ENCODE peak calls at places on chromosome 18, in eight cellular contexts. V, A, L, H, W, O, R and Y are unnamed samples.
A peak's percentile ranks its signal among the peaks of the same experiment; 100 is the strongest.

GRCh38 chr18:63578357-63578958 is 8.7 kb upstream of the SERPINB13 start:
- DNase-seq in R (no peak), O (peak; percentile 8), H (no peak), A (peak; percentile 36), W (peak; percentile 28), L (no peak), V (no peak), Y (no peak)

GRCh38 chr18:43465483-43465882 is 188.2 kb upstream of the SYT4 start:
- DNase-seq in R (no peak), W (no peak), V (no peak), H (no peak), O (no peak), L (no peak), A (no peak), Y (no peak)

GRCh38 chr18:56067216-56067611 is 479.2 kb upstream of the TCF4 start:
- DNase-seq in V (no peak), A (peak; percentile 29), O (no peak), R (no peak), W (no peak), L (no peak), H (no peak), Y (no peak)

GRCh38 chr18:3452750-3453539 is 3.0 kb downstream of the TGIF1 start:
- DNase-seq in W (peak; percentile 29), V (no peak), O (no peak), L (no peak), R (no peak), A (peak; percentile 41), H (no peak), Y (no peak)

GRCh38 chr18:44729631-44730101 is 49.0 kb downstream of the SETBP1 start:
- DNase-seq in W (no peak), H (no peak), L (no peak), A (peak; percentile 79), V (no peak), R (peak; percentile 32), O (no peak), Y (no peak)

GRCh38 chr18:23716516-23716915 is 27.3 kb downstream of the LAMA3 start:
- DNase-seq in H (no peak), O (no peak), R (peak; percentile 58), A (peak; percentile 88), W (no peak), V (no peak), L (no peak), Y (no peak)

GRCh38 chr18:363327-364115 is 95.7 kb upstream of the THOC1 start:
- DNase-seq in W (peak; percentile 51), A (peak; percentile 20), L (no peak), O (no peak), R (no peak), H (no peak), V (no peak), Y (no peak)

GRCh38 chr18:66129248-66129647 is 378.4 kb downstream of the CDH7 start:
- DNase-seq in A (no peak), V (no peak), H (no peak), L (no peak), R (no peak), O (no peak), W (no peak), Y (no peak)

GRCh38 chr18:52422985-52423601 is 83.1 kb downstream of the DCC start:
- DNase-seq in H (no peak), L (no peak), A (no peak), V (no peak), W (no peak), O (no peak), R (no peak), Y (no peak)

GRCh38 chr18:21747764-21748693 is 7.4 kb downstream of the MIB1 start:
- DNase-seq in A (no peak), R (no peak), L (no peak), V (no peak), H (no peak), O (no peak), W (no peak), Y (no peak)

GRCh38 chr18:41134426-41134825 is 820.6 kb upstream of the PIK3C3 start:
- DNase-seq in O (no peak), R (no peak), V (no peak), W (no peak), A (peak; percentile 24), H (no peak), L (no peak), Y (no peak)

GRCh38 chr18:3250237-3251107 is 2.9 kb downstream of the MYL12A start:
- DNase-seq in O (no peak), A (peak; percentile 80), L (no peak), V (no peak), H (no peak), W (no peak), R (no peak), Y (no peak)

DNA sequence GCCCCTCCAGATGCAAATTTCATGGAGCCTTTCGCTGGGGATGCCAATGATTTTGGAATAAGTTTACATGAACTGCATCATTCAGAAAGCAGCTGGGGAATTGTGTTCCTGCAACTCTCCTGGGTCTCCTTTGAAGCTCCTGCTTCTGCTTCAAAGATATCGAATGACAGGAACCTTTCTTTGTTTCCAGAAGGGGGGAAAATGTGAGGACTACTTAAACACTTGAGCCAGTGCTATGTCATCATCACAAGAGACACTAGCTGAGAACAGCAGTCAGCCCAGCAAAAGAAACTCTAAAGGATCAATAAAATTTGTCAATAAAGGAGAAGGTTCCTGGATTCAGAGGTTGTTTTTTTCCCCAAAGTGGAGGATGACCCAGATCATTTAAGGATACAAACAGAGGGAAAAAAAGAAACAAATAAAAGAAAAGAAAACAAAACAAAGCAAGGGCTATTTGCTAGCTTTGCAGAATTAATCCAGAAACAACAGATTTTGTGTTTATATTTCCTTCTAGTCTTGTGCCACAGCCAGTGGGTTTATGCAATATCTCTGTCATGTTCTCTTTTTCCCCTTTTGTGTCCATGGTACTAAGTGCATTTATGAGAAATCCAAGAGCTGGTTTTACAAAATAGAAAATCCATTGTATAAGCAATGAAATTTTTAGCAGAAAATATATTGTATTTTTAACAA is 463.7 kb downstream of the CDH2 start:
- DNase-seq in O (no peak), W (no peak), V (no peak), R (no peak), A (no peak), L (no peak), H (no peak), Y (no peak)
- H3K4me3 ChIP-seq in O (no peak overlapping the region), W (no peak overlapping the region), V (no peak overlapping the region), R (no peak overlapping the region), A (no peak overlapping the region), L (no peak overlapping the region), H (no peak overlapping the region), Y (no peak overlapping the region)

GRCh38 chr18:12944724-12945123 is 3.1 kb upstream of the SEH1L start:
- DNase-seq in L (peak; percentile 56), A (no peak), H (peak; percentile 24), O (peak; percentile 81), W (no peak), V (no peak), R (no peak), Y (no peak)

GRCh38 chr18:12943200-12943599 is 4.6 kb upstream of the SEH1L start:
- DNase-seq in L (no peak), O (no peak), W (no peak), A (peak; percentile 7), H (no peak), R (no peak), V (no peak), Y (no peak)

GRCh38 chr18:12948055-12948804 is 419 bp downstream of the SEH1L start:
- DNase-seq in W (peak; percentile 93), R (peak; percentile 85), H (peak; percentile 96), O (peak; percentile 90), A (peak; percentile 93), L (peak; percentile 96), V (peak; percentile 97), Y (peak; percentile 97)

GRCh38 chr18:12947355-12948054 is at the start of gene SEH1L:
- DNase-seq in W (peak; percentile 100), L (peak; percentile 99), R (peak; percentile 98), V (peak; percentile 100), O (peak; percentile 99), A (peak; percentile 98), H (peak; percentile 100), Y (peak; percentile 100)

GRCh38 chr18:12946549-12947354 is 1.1 kb upstream of the SEH1L start:
- DNase-seq in L (peak; percentile 64), V (no peak), O (peak; percentile 42), W (peak; percentile 52), R (peak; percentile 78), H (peak; percentile 69), A (peak; percentile 89), Y (peak; percentile 81)
- TF ChIP-seq CTCF in L (no peak), V (no peak), O (no peak), W (no peak), R (peak; percentile 35), H (no peak), A (peak; percentile 6), Y (no peak)

DNA sequence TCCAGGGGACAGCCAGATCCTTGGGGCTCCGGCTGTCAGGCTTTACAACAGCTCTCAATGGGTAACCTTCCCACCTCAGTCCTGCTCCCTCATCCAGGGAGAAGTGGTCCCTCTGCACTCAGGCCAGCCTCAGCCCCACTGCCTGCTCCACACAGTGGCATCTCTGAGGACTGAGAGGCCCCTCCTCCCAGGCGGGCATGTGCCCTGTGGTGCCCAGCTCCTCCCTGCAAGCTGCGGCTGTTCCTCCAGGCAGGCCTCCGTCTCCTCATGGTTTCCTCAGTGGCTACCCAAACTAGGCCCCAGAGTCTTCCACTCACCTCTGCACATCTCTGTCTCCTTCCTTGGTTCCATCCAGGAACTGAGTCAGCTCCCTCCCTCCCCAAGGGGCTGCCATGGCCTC is 81.7 kb upstream of the TMEM200C start:
- DNase-seq in V (no peak), L (no peak), A (no peak), W (no peak), H (no peak), O (no peak), R (no peak), Y (no peak)
- H3K27ac ChIP-seq in V (no peak overlapping the region), L (no peak overlapping the region), A (no peak overlapping the region), W (no peak overlapping the region), H (no peak overlapping the region), O (no peak overlapping the region), R (peak overlapping the region; percentile 11), Y (no peak overlapping the region)

DNA sequence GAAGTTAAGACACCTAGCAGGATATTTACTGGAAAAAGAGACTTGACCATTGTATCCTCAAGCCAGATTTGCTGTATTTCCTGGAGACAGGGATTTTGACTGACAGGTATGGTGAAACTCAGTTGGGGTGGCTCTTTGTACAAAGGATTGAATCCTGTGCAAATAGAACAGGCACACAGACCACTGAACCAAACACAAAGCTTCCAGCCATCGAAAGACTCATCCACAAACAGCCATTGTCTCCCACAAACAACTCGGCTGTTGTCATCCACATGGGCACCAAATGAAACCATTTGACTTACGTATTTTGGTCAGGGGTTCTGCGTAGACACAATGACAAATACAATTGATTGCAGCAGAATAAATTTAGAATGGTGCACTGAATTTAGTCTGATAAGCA is 15.9 kb downstream of the RNF152 start:
- DNase-seq in W (no peak), V (no peak), H (no peak), L (no peak), R (no peak), O (no peak), A (no peak), Y (no peak)
- H3K4me3 ChIP-seq in W (no peak overlapping the region), V (no peak overlapping the region), H (no peak overlapping the region), L (no peak overlapping the region), R (no peak overlapping the region), O (no peak overlapping the region), A (no peak overlapping the region), Y (no peak overlapping the region)

GRCh38 chr18:72935744-72936143 is 68.0 kb upstream of the NETO1 start:
- DNase-seq in W (no peak), L (no peak), V (no peak), O (no peak), R (no peak), H (no peak), A (no peak), Y (no peak)
- TF ChIP-seq CTCF in W (no peak), L (no peak), V (no peak), O (no peak), R (no peak), H (no peak), A (no peak), Y (no peak)

GRCh38 chr18:48455555-48456478 is 46.6 kb upstream of the ZBTB7C start:
- DNase-seq in A (peak; percentile 89), H (no peak), W (no peak), V (no peak), O (peak; percentile 55), R (peak; percentile 50), L (no peak), Y (no peak)
- H3K27ac ChIP-seq in A (no peak overlapping the region), H (no peak overlapping the region), W (no peak overlapping the region), V (no peak overlapping the region), O (peak overlapping the region; percentile 12), R (no peak overlapping the region), L (no peak overlapping the region), Y (no peak overlapping the region)